ENCODE peak calls at places on chromosome 12, in ten cellular contexts. W is SK-N-SH; G is substantia nigra; J is GM20000; O is cardiac fibroblast; V is activated T-helper 9 cell treated with anti-CD3 and anti-CD28 coated beads, Interleukin-2, amount 50 U/mL, for 16 hours; C is Kasumi-1; Q is GM12864; B is activated CD4-positive, alpha-beta T cell treated with anti-CD3 and anti-CD28 coated beads, Interleukin-2, amount 10 ng/mL, durations not matched to agents 7 days and 5 days; R is A172. H is an unnamed sample.

GRCh38 chr12:130634866-130635265 is 81.2 kb downstream of the RIMBP2 start:
- DNase-seq in C (no peak), W (no peak), B (no peak), R (no peak), V (no peak), J (no peak), Q (no peak), O (no peak), G (no peak), H (no peak)

GRCh38 chr12:121476477-121476876 is 76.6 kb downstream of the RNF34 start:
- DNase-seq in C (no peak), R (no peak), O (no peak), V (no peak), J (no peak), B (no peak), Q (no peak), G (no peak), W (no peak), H (no peak)

GRCh38 chr12:70154087-70154486 is 89.1 kb upstream of the CNOT2 start:
- DNase-seq in G (no peak), C (peak), O (no peak), V (no peak), Q (no peak), W (no peak), J (no peak), B (no peak), R (peak), H (no peak)

GRCh38 chr12:112148031-112148513 is 22.7 kb downstream of the TRAFD1 start:
- DNase-seq in W (no peak), Q (no peak), V (no peak), R (peak), J (no peak), G (no peak), O (peak), C (no peak), B (no peak), H (no peak)

GRCh38 chr12:116945901-116946550 is 35.3 kb downstream of the FBXW8 start:
- DNase-seq in W (no peak), J (no peak), V (no peak), B (no peak), Q (no peak), C (no peak), R (no peak), O (no peak), G (no peak), H (no peak)

GRCh38 chr12:123571343-123571813 is 13.0 kb upstream of the TMED2 start:
- DNase-seq in G (no peak), O (peak), B (no peak), C (no peak), W (peak), J (no peak), R (peak), Q (no peak), V (no peak), H (no peak)

GRCh38 chr12:123431951-123432886 is 4.3 kb downstream of the RILPL2 start:
- DNase-seq in C (peak), J (no peak), R (no peak), V (peak), G (no peak), Q (no peak), W (no peak), O (no peak), B (no peak), H (no peak)

GRCh38 chr12:674272-674781 is 11.1 kb upstream of the NINJ2 start:
- DNase-seq in C (peak), Q (peak), G (no peak), V (peak), R (no peak), B (peak), W (no peak), O (no peak), J (peak), H (peak)

GRCh38 chr12:76348079-76348901 is at the start of gene BBS10:
- DNase-seq in W (peak), O (peak), J (peak), G (peak), R (peak), B (peak), C (peak), V (peak), Q (peak), H (peak)

GRCh38 chr12:56029666-56030293 is 8.9 kb downstream of the IKZF4 start:
- DNase-seq in V (no peak), G (no peak), J (peak), O (peak), Q (no peak), C (peak), W (peak), R (no peak), B (peak), H (no peak)

GRCh38 chr12:115455268-115455681 is 771.3 kb upstream of the TBX3 start:
- DNase-seq in J (no peak), O (peak), W (peak), Q (no peak), B (no peak), G (no peak), V (no peak), R (no peak), C (no peak), H (no peak)

GRCh38 chr12:127273621-127274020 is 993.3 kb upstream of the TMEM132C start:
- DNase-seq in W (no peak), V (no peak), B (no peak), Q (no peak), C (no peak), O (no peak), J (no peak), R (peak), G (no peak), H (no peak)

GRCh38 chr12:57370084-57370483 is 60.8 kb downstream of the R3HDM2 start:
- DNase-seq in R (no peak), G (no peak), B (no peak), O (no peak), Q (no peak), C (no peak), J (no peak), W (no peak), V (no peak), H (no peak)

GRCh38 chr12:113196996-113197395 is 11.5 kb downstream of the RITA1 start:
- DNase-seq in R (peak), C (peak), O (peak), W (peak), B (peak), V (no peak), Q (peak), J (peak), G (peak), H (peak)

GRCh38 chr12:2795291-2796186 is 769 bp downstream of the FKBP4 start:
- DNase-seq in R (peak), W (peak), Q (no peak), J (peak), B (peak), C (no peak), O (peak), G (peak), V (peak), H (peak)

GRCh38 chr12:103647267-103647666 is 60.2 kb downstream of the STAB2 start:
- DNase-seq in J (no peak), C (no peak), R (peak), Q (no peak), V (no peak), W (no peak), O (peak), G (no peak), B (no peak), H (no peak)

GRCh38 chr12:131738196-131738595 is 27.3 kb downstream of the SFSWAP start:
- DNase-seq in G (no peak), W (no peak), V (no peak), Q (no peak), B (no peak), O (no peak), J (no peak), C (no peak), R (no peak), H (no peak)

GRCh38 chr12:82434392-82434911 is 76.1 kb downstream of the METTL25 start:
- DNase-seq in G (no peak), O (no peak), V (no peak), C (no peak), Q (no peak), W (no peak), R (no peak), B (no peak), J (no peak), H (no peak)

GRCh38 chr12:106046301-106046846 is 92.4 kb downstream of the NUAK1 start:
- DNase-seq in O (no peak), V (no peak), G (no peak), J (no peak), W (peak), C (no peak), B (no peak), Q (no peak), R (no peak), H (no peak)

GRCh38 chr12:64236549-64236948 is 14.5 kb upstream of the KICS2 start:
- DNase-seq in O (peak), C (no peak), B (no peak), Q (no peak), G (no peak), R (no peak), W (peak), J (no peak), V (no peak), H (no peak)

GRCh38 chr12:7608184-7608911 is 57.4 kb downstream of the APOBEC1 start:
- DNase-seq in J (no peak), R (no peak), C (no peak), V (no peak), Q (no peak), G (no peak), B (no peak), O (no peak), W (no peak), H (no peak)

GRCh38 chr12:50765325-50765911 is 1.5 kb downstream of the ATF1 start:
- DNase-seq in G (peak), B (peak), O (peak), Q (peak), R (peak), C (peak), W (peak), J (peak), V (peak), H (no peak)

GRCh38 chr12:131123817-131124216 is 170.1 kb downstream of the ADGRD1 start:
- DNase-seq in C (no peak), W (no peak), O (no peak), R (no peak), V (no peak), G (no peak), Q (no peak), J (no peak), B (no peak), H (no peak)

GRCh38 chr12:80513211-80513610 is 69.2 kb downstream of the PTPRQ start:
- DNase-seq in G (no peak), J (no peak), V (no peak), C (no peak), R (no peak), O (no peak), Q (no peak), B (no peak), W (peak), H (no peak)

GRCh38 chr12:107957459-107957858 is 171.6 kb upstream of the WSCD2 start:
- DNase-seq in C (no peak), J (no peak), G (no peak), V (no peak), R (no peak), Q (no peak), B (no peak), W (no peak), O (no peak), H (no peak)

GRCh38 chr12:6697584-6698351 is 2.8 kb downstream of the PIANP start:
- DNase-seq in W (peak), V (no peak), J (peak), Q (no peak), O (peak), R (peak), C (no peak), B (peak), G (no peak), H (no peak)

GRCh38 chr12:30450872-30451271 is 244.8 kb downstream of the IPO8 start:
- DNase-seq in Q (no peak), B (no peak), V (no peak), W (peak), C (no peak), J (no peak), R (peak), G (no peak), O (peak), H (no peak)

GRCh38 chr12:82817368-82817767 is 130.7 kb downstream of the TMTC2 start:
- DNase-seq in B (no peak), C (no peak), O (no peak), R (no peak), G (no peak), Q (no peak), J (no peak), W (no peak), V (no peak), H (no peak)

GRCh38 chr12:724194-724855 is 28.1 kb upstream of the WNK1 start:
- DNase-seq in V (no peak), O (no peak), Q (no peak), B (peak), G (no peak), C (peak), W (no peak), J (no peak), R (no peak), H (no peak)

GRCh38 chr12:45477526-45477925 is 252.0 kb upstream of the ARID2 start:
- DNase-seq in W (no peak), V (no peak), G (no peak), B (no peak), Q (no peak), O (peak), R (no peak), J (no peak), C (no peak), H (no peak)

GRCh38 chr12:67320614-67321305 is 51.6 kb downstream of the CAND1 start:
- DNase-seq in C (no peak), G (no peak), R (no peak), Q (no peak), J (no peak), W (no peak), B (no peak), V (no peak), O (peak), H (no peak)

GRCh38 chr12:43887397-43887796 is 51.5 kb downstream of the TMEM117 start:
- DNase-seq in B (no peak), Q (no peak), J (no peak), O (no peak), V (no peak), W (no peak), C (no peak), R (no peak), G (no peak), H (no peak)